ENCODE peak calls at places on chromosome 14, in nine cellular contexts. S is GM23338, Y is fibroblast of the aortic adventitia, Z is hepatocyte, V is HL-60, E is psoas muscle, C is neural progenitor cell, M is mucosa of descending colon, Q is pancreas. G is an unnamed sample.

GRCh38 chr14:55026441-55026792 is 482 bp downstream of the WDHD1 start:
- DNase-seq in S (no peak), Z (no peak), Q (no peak), V (no peak), E (no peak), C (no peak), Y (no peak), M (no peak), G (no peak)

GRCh38 chr14:89813485-89814080 is 140.9 kb downstream of the EFCAB11 start:
- DNase-seq in S (peak), Y (peak), Z (peak), C (peak), V (no peak), Q (no peak), M (no peak), E (no peak), G (no peak)

GRCh38 chr14:62734831-62735230 is 310.4 kb downstream of the KCNH5 start:
- DNase-seq in Q (no peak), M (no peak), Z (no peak), C (no peak), Y (no peak), S (no peak), E (no peak), V (no peak), G (no peak)

GRCh38 chr14:49306152-49306751 is 279.9 kb downstream of the RPS29 start:
- DNase-seq in Z (peak), E (no peak), S (peak), M (no peak), C (peak), V (no peak), Y (peak), Q (no peak), G (no peak)

GRCh38 chr14:25882899-25883298 is 714.9 kb downstream of the NOVA1 start:
- DNase-seq in Z (no peak), E (no peak), Q (no peak), V (no peak), M (no peak), S (no peak), Y (no peak), C (no peak), G (no peak)

GRCh38 chr14:95497561-95498011 is 18.9 kb downstream of the SYNE3 start:
- DNase-seq in C (no peak), M (no peak), Z (no peak), Q (no peak), Y (peak), V (no peak), S (no peak), E (no peak), G (no peak)

GRCh38 chr14:75310295-75311059 is 31.8 kb downstream of the FOS start:
- DNase-seq in M (peak), Z (peak), Y (peak), Q (peak), S (peak), C (peak), E (peak), V (no peak), G (peak)

GRCh38 chr14:70919774-70920173 is 12.5 kb downstream of the PCNX1 start:
- DNase-seq in M (no peak), V (no peak), C (no peak), E (no peak), Z (no peak), S (peak), Y (peak), Q (no peak), G (no peak)

GRCh38 chr14:63308723-63309317 is 9.9 kb downstream of the GPHB5 start:
- DNase-seq in M (no peak), S (peak), C (peak), Y (peak), Q (peak), Z (peak), V (no peak), E (no peak), G (no peak)

GRCh38 chr14:69261761-69262331 is 1.9 kb downstream of the GALNT16 start:
- DNase-seq in Z (peak), C (peak), Y (no peak), M (no peak), S (peak), E (no peak), V (no peak), Q (no peak), G (no peak)
- H3K4me3 ChIP-seq in Z (no peak), C (peak), Y (peak), M (no peak), S (peak), E (peak), V (no peak), Q (no peak), G (peak)

GRCh38 chr14:23446291-23446851 is 10.9 kb upstream of the MYH7 start:
- DNase-seq in M (no peak), Q (peak), Y (no peak), Z (no peak), C (no peak), E (peak), V (no peak), S (no peak), G (no peak)
- TF ChIP-seq CTCF in M (no peak), Q (no peak), Y (no peak), Z (no peak), C (no peak), E (peak), V (no peak), S (no peak), G (no peak)

GRCh38 chr14:34537677-34538009 is 1.9 kb downstream of the EAPP start:
- DNase-seq in S (no peak), M (no peak), Y (no peak), Z (no peak), V (no peak), Q (no peak), E (no peak), C (no peak), G (no peak)
- H3K4me3 ChIP-seq in S (no peak), M (no peak), Y (peak), Z (no peak), V (no peak), Q (no peak), E (peak), C (peak), G (peak)

GRCh38 chr14:106518054-106518943 is 991.9 kb downstream of the TMEM121 start:
- DNase-seq in Z (no peak), S (peak), Y (no peak), M (peak), C (no peak), V (peak), E (peak), Q (no peak), G (peak)
- TF ChIP-seq CTCF in Z (no peak), S (no peak), Y (no peak), M (no peak), C (no peak), V (peak), E (no peak), Q (no peak), G (peak)

GRCh38 chr14:91945776-91946305 is 1.7 kb downstream of the FBLN5 start:
- DNase-seq in E (no peak), S (no peak), V (no peak), M (no peak), C (no peak), Y (peak), Z (no peak), Q (no peak), G (no peak)
- H3K4me3 ChIP-seq in E (peak), S (no peak), V (no peak), M (no peak), C (no peak), Y (peak), Z (peak), Q (no peak), G (peak)

G was measured in lower lobe of right lung.